ENCODE peak calls at places on chromosomes 16 and 17, in five cellular contexts. One of them, this sample, is unnamed.

GRCh38 chr16:89364603-89365002 is 125.8 kb downstream of the ANKRD11 start:
- DNase-seq in esophagus squamous epithelium: no peak
- DNase-seq in SK-MEL-5: no peak
- DNase-seq in NCI-H748 treated with DMSO at 0.1 percent for 48 hours: no peak
- DNase-seq in cardiac muscle cell: peak
- DNase-seq in this sample: no peak

GRCh38 chr17:63446981-63447687 is 1.0 kb upstream of the CYB561 start:
- DNase-seq in SK-MEL-5: no peak
- DNase-seq in esophagus squamous epithelium: no peak
- DNase-seq in NCI-H748 treated with DMSO at 0.1 percent for 48 hours: no peak
- DNase-seq in cardiac muscle cell: peak
- DNase-seq in this sample: peak

GRCh38 chr16:26993511-26993910 is 73.2 kb upstream of the C16orf82 start:
- DNase-seq in NCI-H748 treated with DMSO at 0.1 percent for 48 hours: no peak
- DNase-seq in esophagus squamous epithelium: no peak
- DNase-seq in SK-MEL-5: no peak
- DNase-seq in cardiac muscle cell: no peak
- DNase-seq in this sample: no peak

GRCh38 chr16:23901178-23902131 is 65.7 kb downstream of the PRKCB start:
- DNase-seq in esophagus squamous epithelium: no peak
- DNase-seq in NCI-H748 treated with DMSO at 0.1 percent for 48 hours: no peak
- DNase-seq in SK-MEL-5: no peak
- DNase-seq in cardiac muscle cell: peak
- DNase-seq in this sample: no peak

GRCh38 chr17:57750109-57750845 is 5.2 kb upstream of the CCDC182 start:
- DNase-seq in cardiac muscle cell: no peak
- DNase-seq in SK-MEL-5: no peak
- DNase-seq in esophagus squamous epithelium: no peak
- DNase-seq in NCI-H748 treated with DMSO at 0.1 percent for 48 hours: no peak
- DNase-seq in this sample: no peak

GRCh38 chr16:24917236-24917635 is 71.5 kb downstream of the SLC5A11 start:
- DNase-seq in cardiac muscle cell: no peak
- DNase-seq in esophagus squamous epithelium: no peak
- DNase-seq in SK-MEL-5: no peak
- DNase-seq in NCI-H748 treated with DMSO at 0.1 percent for 48 hours: no peak
- DNase-seq in this sample: no peak

GRCh38 chr17:53626286-53626685 is 196.4 kb upstream of the KIF2B start:
- DNase-seq in SK-MEL-5: no peak
- DNase-seq in cardiac muscle cell: peak
- DNase-seq in NCI-H748 treated with DMSO at 0.1 percent for 48 hours: no peak
- DNase-seq in esophagus squamous epithelium: no peak
- DNase-seq in this sample: no peak

GRCh38 chr17:43216762-43217613 is 5.3 kb downstream of the TMEM106A start:
- DNase-seq in SK-MEL-5: no peak
- DNase-seq in cardiac muscle cell: no peak
- DNase-seq in esophagus squamous epithelium: no peak
- DNase-seq in NCI-H748 treated with DMSO at 0.1 percent for 48 hours: no peak
- DNase-seq in this sample: no peak

GRCh38 chr16:76941091-76941490 is 249.9 kb upstream of the MON1B start:
- DNase-seq in cardiac muscle cell: no peak
- DNase-seq in esophagus squamous epithelium: no peak
- DNase-seq in SK-MEL-5: no peak
- DNase-seq in NCI-H748 treated with DMSO at 0.1 percent for 48 hours: no peak
- DNase-seq in this sample: peak

GRCh38 chr17:7238418-7239090 is 703 bp downstream of the PHF23 start:
- DNase-seq in SK-MEL-5: no peak
- DNase-seq in esophagus squamous epithelium: no peak
- DNase-seq in cardiac muscle cell: peak
- DNase-seq in NCI-H748 treated with DMSO at 0.1 percent for 48 hours: no peak
- DNase-seq in this sample: peak

GRCh38 chr17:50188521-50189395 is 12.7 kb downstream of the COL1A1 start:
- DNase-seq in SK-MEL-5: no peak
- DNase-seq in NCI-H748 treated with DMSO at 0.1 percent for 48 hours: no peak
- DNase-seq in cardiac muscle cell: peak
- DNase-seq in esophagus squamous epithelium: no peak
- DNase-seq in this sample: no peak

GRCh38 chr16:51408357-51408756 is 257.3 kb upstream of the SALL1 start:
- DNase-seq in NCI-H748 treated with DMSO at 0.1 percent for 48 hours: no peak
- DNase-seq in cardiac muscle cell: no peak
- DNase-seq in esophagus squamous epithelium: no peak
- DNase-seq in SK-MEL-5: no peak
- DNase-seq in this sample: no peak